ENCODE peak calls at places on chromosomes 11 and 22, in seven cellular contexts. S is T1000; Z is immature natural killer cell; R is activated CD4-positive, alpha-beta T cell treated with anti-CD3 and anti-CD28 coated beads for 24 hours; L is central memory CD8-positive, alpha-beta T cell; M is frontal cortex; V is substantia nigra. T is an unnamed sample.

GRCh38 chr11:77069336-77069968 is 2.7 kb downstream of the CAPN5 start:
- DNase-seq in V (no peak), Z (no peak), S (no peak), L (no peak), R (no peak), M (no peak), T (no peak)

GRCh38 chr11:100851129-100851528 is 164.0 kb downstream of the ARHGAP42 start:
- DNase-seq in V (no peak), M (no peak), Z (no peak), R (no peak), L (no peak), S (no peak), T (no peak)

GRCh38 chr11:36035999-36036398 is 92.1 kb downstream of the LDLRAD3 start:
- DNase-seq in V (no peak), M (no peak), Z (no peak), S (no peak), R (no peak), L (no peak), T (no peak)

GRCh38 chr11:126115820-126116319 is 53.2 kb upstream of the CDON start:
- DNase-seq in S (no peak), R (no peak), M (peak), V (peak), Z (no peak), L (no peak), T (peak)

GRCh38 chr11:111368285-111368560 is 10.9 kb downstream of the POU2AF1 start:
- DNase-seq in L (no peak), R (no peak), Z (no peak), S (no peak), V (no peak), M (no peak), T (no peak)

GRCh38 chr22:45587638-45588481 is 83.8 kb upstream of the ATXN10 start:
- DNase-seq in Z (no peak), R (no peak), L (no peak), S (peak), V (no peak), M (no peak), T (no peak)

GRCh38 chr11:1235615-1236315 is 12.9 kb downstream of the MUC5B start:
- DNase-seq in Z (no peak), M (no peak), V (no peak), R (no peak), S (no peak), L (no peak), T (no peak)

GRCh38 chr11:12137938-12138731 is 27.7 kb downstream of the MICAL2 start:
- DNase-seq in L (no peak), M (peak), S (peak), R (no peak), Z (no peak), V (no peak), T (no peak)

GRCh38 chr22:37381489-37381888 is 45.8 kb downstream of the ELFN2 start:
- DNase-seq in S (peak), R (no peak), M (no peak), V (no peak), L (no peak), Z (no peak), T (no peak)

T was measured in hepatocyte.